ENCODE peak calls at places on chromosome 3, in four cellular contexts. J is lung, N is coronary artery, S is RWPE1. Q is an unnamed sample.

GRCh38 chr3:58175429-58176184 is 35.2 kb downstream of the DNASE1L3 start:
- DNase-seq in J (no peak), N (no peak), S (no peak), Q (no peak)

GRCh38 chr3:84601303-84601702 is 357.5 kb upstream of the CADM2 start:
- DNase-seq in J (no peak), N (no peak), S (no peak), Q (no peak)

GRCh38 chr3:44208086-44208485 is 33.6 kb upstream of the TOPAZ1 start:
- DNase-seq in J (no peak), N (no peak), S (no peak), Q (no peak)

GRCh38 chr3:101928890-101929289 is 79.6 kb downstream of the NFKBIZ start:
- DNase-seq in J (no peak), N (no peak), S (peak), Q (no peak)

GRCh38 chr3:112776000-112776399 is 70.7 kb downstream of the CD200R1L start:
- DNase-seq in J (no peak), N (no peak), S (peak), Q (no peak)

GRCh38 chr3:143763568-143764162 is 84.6 kb downstream of the SLC9A9 start:
- DNase-seq in J (no peak), N (no peak), S (peak), Q (no peak)

GRCh38 chr3:30810617-30811016 is 83.8 kb downstream of the GADL1 start:
- DNase-seq in J (no peak), N (no peak), S (no peak), Q (no peak)

GRCh38 chr3:24583004-24583403 is 88.4 kb upstream of the THRB start:
- DNase-seq in J (no peak), N (no peak), S (no peak), Q (no peak)

GRCh38 chr3:169295126-169295525 is 368.4 kb downstream of the MECOM start:
- DNase-seq in J (no peak), N (no peak), S (peak), Q (no peak)

GRCh38 chr3:58404396-58404795 is 29.2 kb downstream of the PDHB start:
- DNase-seq in J (no peak), N (no peak), S (peak), Q (no peak)

GRCh38 chr3:24562874-24563273 is 68.2 kb upstream of the THRB start:
- DNase-seq in J (no peak), N (no peak), S (no peak), Q (no peak)

GRCh38 chr3:187448674-187449073 is 80.5 kb downstream of the RTP4 start:
- DNase-seq in J (no peak), N (no peak), S (no peak), Q (no peak)

DNA sequence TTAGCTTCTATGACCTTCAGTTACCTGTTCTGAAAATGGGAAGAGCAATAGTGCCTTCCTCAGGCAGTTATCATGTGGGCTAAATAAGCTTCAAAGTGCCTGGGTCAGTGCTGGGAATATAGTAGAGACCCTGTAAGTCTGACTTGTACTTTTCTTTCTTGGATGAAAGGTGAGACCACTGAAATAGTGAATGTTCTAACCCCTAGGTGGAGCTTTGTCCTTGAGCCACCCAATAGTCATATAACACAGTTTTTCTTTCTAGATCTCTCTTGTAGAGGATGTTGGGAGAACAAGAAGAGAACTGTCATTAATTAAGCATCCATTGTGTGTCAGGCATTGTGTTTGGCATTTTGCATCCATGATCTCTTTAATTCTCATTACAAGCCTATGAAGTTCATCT is 13.0 kb upstream of the BFSP2 start:
- DNase-seq in J (no peak), N (no peak), S (no peak), Q (no peak)
- TF ChIP-seq CTCF in J (no peak), N (no peak), S (no peak), Q (peak)

GRCh38 chr3:62872318-62872717 is 2.9 kb downstream of the CADPS start:
- DNase-seq in J (no peak), N (no peak), S (no peak), Q (no peak)

GRCh38 chr3:62876064-62876463 is 848 bp upstream of the CADPS start:
- DNase-seq in J (peak), N (no peak), S (peak), Q (peak)

GRCh38 chr3:62875103-62876002 is at the start of gene CADPS:
- DNase-seq in J (no peak), N (no peak), S (no peak), Q (no peak)

GRCh38 chr3:62874398-62875102 is 666 bp downstream of the CADPS start:
- DNase-seq in J (no peak), N (no peak), S (no peak), Q (no peak)

GRCh38 chr3:62873672-62874397 is 1.4 kb downstream of the CADPS start:
- DNase-seq in J (no peak), N (no peak), S (no peak), Q (no peak)
- TF ChIP-seq CTCF in J (no peak), N (no peak), S (peak), Q (peak)

GRCh38 chr3:56985460-56986327 is 74.8 kb upstream of the SPATA12 start:
- DNase-seq in J (no peak), N (no peak), S (no peak), Q (no peak)

GRCh38 chr3:56986347-56986746 is 74.1 kb upstream of the SPATA12 start:
- DNase-seq in J (no peak), N (no peak), S (no peak), Q (no peak)

GRCh38 chr3:56988458-56988857 is 72.0 kb upstream of the SPATA12 start:
- DNase-seq in J (no peak), N (no peak), S (no peak), Q (no peak)

GRCh38 chr3:56988874-56989433 is 71.5 kb upstream of the SPATA12 start:
- DNase-seq in J (peak), N (no peak), S (peak), Q (no peak)

GRCh38 chr3:56987238-56987932 is 73.1 kb upstream of the SPATA12 start:
- DNase-seq in J (no peak), N (no peak), S (no peak), Q (no peak)
- TF ChIP-seq CTCF in J (no peak), N (no peak), S (no peak), Q (no peak)

DNA sequence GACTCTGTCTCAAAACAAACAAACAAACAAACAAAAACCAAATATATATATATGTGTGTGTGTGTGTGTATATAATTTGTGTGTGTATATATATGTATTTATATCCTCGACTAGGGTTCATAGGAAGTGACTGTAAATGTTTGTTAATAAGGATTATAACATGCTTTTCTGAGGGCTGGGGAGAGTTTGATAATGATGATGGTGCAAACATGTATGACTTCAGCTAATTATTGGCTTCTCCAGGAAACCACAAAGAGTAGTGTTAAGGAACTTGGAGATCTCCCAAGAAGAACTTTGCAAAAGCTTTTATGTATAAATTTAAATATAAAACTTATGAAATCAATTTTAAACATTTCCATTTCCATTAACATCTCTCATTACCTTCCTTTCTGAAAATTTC is 3.9 kb upstream of the OPA1 start:
- DNase-seq in J (no peak), N (no peak), S (no peak), Q (no peak)
- TF ChIP-seq CTCF in J (no peak), N (no peak), S (no peak), Q (no peak)

DNA sequence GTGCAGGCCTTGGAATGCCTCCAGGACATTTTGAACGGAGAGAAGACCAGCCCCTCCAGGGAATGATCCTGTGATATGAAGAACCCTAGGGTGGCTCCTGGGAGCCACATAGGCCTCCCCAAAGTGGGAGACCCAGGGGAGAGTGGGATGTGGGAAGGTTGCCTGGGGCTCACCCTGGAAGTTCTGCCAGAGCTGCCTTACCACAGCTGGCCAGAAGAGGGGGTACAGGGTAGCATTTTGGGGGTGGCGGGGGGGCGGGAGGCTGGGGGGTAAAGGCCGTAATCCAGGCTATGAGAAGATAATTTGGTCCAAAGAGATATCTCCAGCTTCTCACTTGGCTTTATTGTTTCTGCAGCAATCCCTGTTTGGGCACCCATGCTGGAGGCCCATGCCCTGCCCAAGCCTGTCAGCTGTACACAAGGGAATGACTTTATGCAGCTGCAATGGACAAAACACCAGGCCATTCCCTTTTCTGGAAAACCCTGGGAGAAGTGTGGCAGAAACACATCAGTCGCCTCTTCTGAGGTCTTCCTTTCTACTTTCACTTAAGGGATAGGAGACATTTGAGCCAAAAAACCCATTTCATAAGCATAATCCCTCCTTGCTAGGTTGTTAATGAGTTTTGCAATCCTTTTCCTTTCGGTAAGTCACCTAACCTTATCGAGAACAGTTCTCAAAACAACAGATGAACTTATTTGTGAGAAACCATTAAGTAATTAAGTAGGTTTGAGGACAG is 11.0 kb upstream of the MUSTN1 start:
- DNase-seq in J (no peak), N (no peak), S (no peak), Q (no peak)
- TF ChIP-seq CTCF in J (no peak), N (peak), S (peak), Q (peak)

DNA sequence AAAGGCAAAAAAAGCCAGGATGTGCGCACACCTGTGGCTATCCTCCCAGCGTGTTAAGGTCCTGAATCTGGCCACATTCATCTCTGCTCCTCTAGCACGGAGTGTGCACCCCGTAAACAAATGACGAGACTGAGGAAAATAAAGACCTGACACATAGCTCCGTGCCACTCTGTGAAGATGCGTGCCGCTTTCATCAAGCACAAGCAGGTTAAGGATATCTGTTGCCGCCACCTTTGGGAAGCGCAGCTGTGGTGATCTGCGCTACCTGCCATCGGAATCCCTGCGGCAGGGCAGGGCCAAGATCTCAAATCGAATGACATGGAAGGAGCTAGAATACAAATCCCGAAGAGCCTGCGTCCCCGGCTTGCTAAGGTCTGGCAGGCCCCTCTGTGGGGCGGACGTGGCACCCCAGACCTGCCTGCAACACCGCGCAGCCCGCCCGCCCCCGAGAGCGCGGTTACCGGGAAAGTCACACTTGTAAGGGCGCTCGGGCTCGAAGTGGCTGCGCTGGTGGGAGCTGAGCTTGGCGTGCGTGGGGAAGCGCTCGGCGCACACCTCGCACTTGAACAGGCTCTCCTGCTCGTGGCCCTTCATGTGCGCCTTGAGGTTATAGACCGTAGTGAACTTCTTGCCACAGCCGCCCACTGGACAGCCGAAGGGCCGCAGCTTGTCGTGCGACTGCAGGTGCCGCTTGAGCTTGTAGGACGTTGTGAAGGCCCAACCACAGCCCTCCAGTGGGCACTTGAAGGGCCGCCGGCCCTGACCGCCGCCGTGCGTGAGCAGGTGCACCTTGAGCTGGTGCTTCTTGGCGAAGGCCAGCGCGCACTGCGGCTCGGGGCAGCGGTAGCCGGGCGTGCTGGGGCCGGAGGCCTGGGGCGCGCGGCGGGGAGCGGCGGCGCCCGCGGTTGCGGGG is 937 bp downstream of the ZXDC start:
- DNase-seq in J (peak), N (peak), S (no peak), Q (peak)
- TF ChIP-seq CTCF in J (no peak), N (no peak), S (no peak), Q (no peak)

GRCh38 chr3:40179016-40179415 is 130.5 kb upstream of the EIF1B start:
- DNase-seq in J (peak), N (no peak), S (peak), Q (no peak)
- TF ChIP-seq CTCF in J (peak), N (peak), S (peak), Q (peak)

GRCh38 chr3:190424478-190425439 is 24.9 kb downstream of the TMEM207 start:
- DNase-seq in J (peak), N (no peak), S (peak), Q (peak)
- TF ChIP-seq CTCF in J (peak), N (peak), S (peak), Q (peak)

DNA sequence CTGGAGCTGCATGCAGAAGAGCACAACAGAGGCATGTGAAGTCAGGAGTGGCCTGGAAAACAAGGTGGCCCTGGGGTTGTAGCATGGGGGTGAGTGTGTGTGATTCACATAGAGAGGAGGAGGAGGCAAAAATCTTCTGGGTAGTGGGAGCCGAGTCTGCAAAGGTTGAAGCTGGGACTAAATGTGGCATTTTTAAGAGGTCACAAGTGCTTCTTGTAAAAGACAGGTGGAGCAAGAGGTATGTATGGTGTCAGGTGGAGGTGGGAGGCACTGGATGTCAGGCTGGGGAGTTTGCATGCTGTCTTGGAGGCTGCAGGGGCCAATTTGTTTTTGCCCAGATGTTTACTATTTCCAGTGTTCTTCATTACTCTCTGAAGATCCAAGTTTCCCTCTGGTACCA is 42.4 kb downstream of the C3orf20 start:
- DNase-seq in J (no peak), N (no peak), S (no peak), Q (no peak)
- TF ChIP-seq CTCF in J (no peak), N (no peak), S (no peak), Q (no peak)

Q was measured in RWPE2.